ENCODE peak calls at places on chromosomes 13 and 19, in eight cellular contexts. T, G, S, W, R, U, M and X are unnamed samples.

GRCh38 chr13:108227651-108228272 is 9.6 kb downstream of the ABHD13 start:
- DNase-seq in S (peak; percentile 36), T (peak; percentile 52), G (no peak), W (no peak), U (peak; percentile 37), M (peak; percentile 58), R (no peak), X (peak; percentile 78)

GRCh38 chr13:43316997-43317396 is 293.6 kb downstream of the DNAJC15 start:
- DNase-seq in U (peak; percentile 82), G (no peak), W (peak; percentile 4), S (no peak), R (peak; percentile 52), M (no peak), T (peak; percentile 67), X (peak; percentile 44)

GRCh38 chr19:14497347-14497921 is 1.5 kb upstream of the GIPC1 start:
- DNase-seq in M (no peak), S (no peak), T (no peak), U (peak; percentile 43), G (no peak), W (peak; percentile 43), R (no peak), X (no peak)

GRCh38 chr13:33053397-33054066 is 37.3 kb downstream of the KL start:
- DNase-seq in R (no peak), S (no peak), G (no peak), U (no peak), M (no peak), T (no peak), W (no peak), X (no peak)

GRCh38 chr13:48110930-48111721 is 16.2 kb upstream of the MED4 start:
- DNase-seq in S (no peak), R (no peak), W (no peak), U (no peak), G (no peak), T (no peak), M (no peak), X (peak; percentile 23)

GRCh38 chr19:38543807-38544568 is 73.8 kb downstream of the MAP4K1 start:
- DNase-seq in S (no peak), G (no peak), W (peak; percentile 51), M (no peak), U (peak; percentile 98), R (peak; percentile 32), T (peak; percentile 86), X (peak; percentile 99)

GRCh38 chr19:16627194-16627927 is 643 bp downstream of the MED26 start:
- DNase-seq in T (no peak), R (no peak), G (no peak), W (no peak), U (no peak), M (peak; percentile 32), S (no peak), X (peak; percentile 37)

GRCh38 chr19:51692065-51692915 is 840 bp upstream of the SPACA6 start:
- DNase-seq in U (no peak), G (no peak), M (no peak), R (no peak), W (no peak), S (no peak), T (no peak), X (no peak)

GRCh38 chr13:77506874-77507273 is 28.6 kb upstream of the SCEL start:
- DNase-seq in G (no peak), M (no peak), W (no peak), S (no peak), T (no peak), U (no peak), R (no peak), X (peak; percentile 47)

GRCh38 chr19:15540435-15540834 is 32.1 kb downstream of the CYP4F22 start:
- DNase-seq in W (no peak), T (no peak), M (no peak), S (no peak), R (no peak), U (no peak), G (no peak), X (no peak)

GRCh38 chr13:35879111-35879510 is 252.1 kb downstream of the DCLK1 start:
- DNase-seq in S (no peak), R (no peak), G (no peak), W (no peak), M (no peak), T (no peak), U (no peak), X (no peak)

GRCh38 chr19:15897026-15897737 is 692 bp downstream of the CYP4F2 start:
- DNase-seq in M (no peak), U (no peak), S (no peak), W (peak; percentile 3), T (no peak), R (no peak), G (no peak), X (no peak)